ENCODE peak calls at places on chromosomes 16 and 17, in six cellular contexts. One of them, this sample, is unnamed. For H3K4me1, the result is how much of the 10 kb centered on the place peaks cover.

GRCh38 chr16:76607317-76607716 is 330.1 kb downstream of the CNTNAP4 start:
- DNase-seq in H1: no peak
- DNase-seq in trophoblast cell: no peak
- DNase-seq in mesenchymal stem cell: no peak
- DNase-seq in neuronal stem cell: no peak
- DNase-seq in IMR-90: no peak
- DNase-seq in this sample: no peak

GRCh38 chr17:73436966-73437365 is 125.2 kb upstream of the CDC42EP4 start:
- DNase-seq in IMR-90: peak
- DNase-seq in H1: no peak
- DNase-seq in mesenchymal stem cell: peak
- DNase-seq in neuronal stem cell: no peak
- DNase-seq in trophoblast cell: no peak
- DNase-seq in this sample: no peak

GRCh38 chr16:11118479-11118878 is 137.5 kb downstream of the SOCS1 start:
- DNase-seq in mesenchymal stem cell: peak
- DNase-seq in H1: no peak
- DNase-seq in IMR-90: peak
- DNase-seq in trophoblast cell: no peak
- DNase-seq in neuronal stem cell: no peak
- DNase-seq in this sample: no peak

GRCh38 chr16:61150351-61150750 is 885.9 kb downstream of the CDH8 start:
- DNase-seq in H1: no peak
- DNase-seq in IMR-90: no peak
- DNase-seq in neuronal stem cell: no peak
- DNase-seq in trophoblast cell: no peak
- DNase-seq in mesenchymal stem cell: no peak
- DNase-seq in this sample: no peak

GRCh38 chr16:30395155-30395991 is at the start of gene ZNF48:
- DNase-seq in neuronal stem cell: peak
- DNase-seq in H1: no peak
- DNase-seq in IMR-90: peak
- DNase-seq in trophoblast cell: peak
- DNase-seq in mesenchymal stem cell: peak
- DNase-seq in this sample: peak

GRCh38 chr17:1907818-1908698 is 78.3 kb downstream of the RPA1 start:
- DNase-seq in H1: no peak
- DNase-seq in neuronal stem cell: peak
- DNase-seq in trophoblast cell: no peak
- DNase-seq in mesenchymal stem cell: peak
- DNase-seq in IMR-90: peak
- DNase-seq in this sample: peak

GRCh38 chr16:47278571-47278970 is 134.8 kb upstream of the NETO2 start:
- DNase-seq in H1: no peak
- DNase-seq in trophoblast cell: no peak
- DNase-seq in mesenchymal stem cell: no peak
- DNase-seq in IMR-90: no peak
- DNase-seq in neuronal stem cell: no peak
- DNase-seq in this sample: no peak

GRCh38 chr17:32495347-32496253 is 8.8 kb downstream of the CDK5R1 start:
- DNase-seq in trophoblast cell: no peak
- DNase-seq in H1: no peak
- DNase-seq in mesenchymal stem cell: no peak
- DNase-seq in IMR-90: peak
- DNase-seq in neuronal stem cell: no peak
- DNase-seq in this sample: no peak

GRCh38 chr17:66865151-66865550 is 30.2 kb downstream of the CACNG5 start:
- DNase-seq in mesenchymal stem cell: no peak
- DNase-seq in trophoblast cell: no peak
- DNase-seq in IMR-90: peak
- DNase-seq in H1: no peak
- DNase-seq in neuronal stem cell: no peak
- DNase-seq in this sample: no peak

GRCh38 chr17:39641883-39642282 is 4.9 kb downstream of the STARD3 start:
- DNase-seq in mesenchymal stem cell: no peak
- DNase-seq in IMR-90: no peak
- DNase-seq in neuronal stem cell: no peak
- DNase-seq in trophoblast cell: no peak
- DNase-seq in H1: no peak
- DNase-seq in this sample: no peak

GRCh38 chr17:75240394-75241142 is 20.8 kb downstream of the GGA3 start:
- DNase-seq in IMR-90: peak
- DNase-seq in trophoblast cell: peak
- DNase-seq in mesenchymal stem cell: peak
- DNase-seq in neuronal stem cell: peak
- DNase-seq in H1: no peak
- DNase-seq in this sample: peak

GRCh38 chr17:72717676-72718075 is 374.8 kb downstream of the SLC39A11 start:
- DNase-seq in H1: no peak
- DNase-seq in IMR-90: no peak
- DNase-seq in trophoblast cell: peak
- DNase-seq in neuronal stem cell: no peak
- DNase-seq in mesenchymal stem cell: no peak
- DNase-seq in this sample: no peak

GRCh38 chr17:47806913-47807255 is 14.7 kb downstream of the OSBPL7 start:
- DNase-seq in trophoblast cell: no peak
- DNase-seq in IMR-90: no peak
- DNase-seq in neuronal stem cell: no peak
- DNase-seq in mesenchymal stem cell: no peak
- DNase-seq in H1: no peak
- DNase-seq in this sample: peak

GRCh38 chr16:82793550-82794244 is 166.9 kb downstream of the CDH13 start:
- DNase-seq in H1: no peak
- DNase-seq in IMR-90: no peak
- DNase-seq in mesenchymal stem cell: no peak
- DNase-seq in neuronal stem cell: no peak
- DNase-seq in trophoblast cell: no peak
- DNase-seq in this sample: no peak

GRCh38 chr16:78659668-78660217 is 560.3 kb downstream of the WWOX start:
- DNase-seq in H1: no peak
- DNase-seq in IMR-90: no peak
- DNase-seq in trophoblast cell: no peak
- DNase-seq in neuronal stem cell: no peak
- DNase-seq in mesenchymal stem cell: no peak
- DNase-seq in this sample: no peak

GRCh38 chr16:8931864-8932263 is 31.8 kb downstream of the USP7 start:
- DNase-seq in trophoblast cell: no peak
- DNase-seq in H1: no peak
- DNase-seq in IMR-90: peak
- DNase-seq in mesenchymal stem cell: peak
- DNase-seq in neuronal stem cell: peak
- DNase-seq in this sample: peak

GRCh38 chr17:68693466-68693865 is 92.3 kb upstream of the FAM20A start:
- DNase-seq in trophoblast cell: no peak
- DNase-seq in IMR-90: no peak
- DNase-seq in neuronal stem cell: no peak
- DNase-seq in mesenchymal stem cell: no peak
- DNase-seq in H1: no peak
- DNase-seq in this sample: no peak

GRCh38 chr16:73878616-73879015 is 418.0 kb upstream of the PSMD7 start:
- DNase-seq in mesenchymal stem cell: peak
- DNase-seq in neuronal stem cell: no peak
- DNase-seq in IMR-90: peak
- DNase-seq in trophoblast cell: peak
- DNase-seq in H1: no peak
- DNase-seq in this sample: no peak

GRCh38 chr17:7803981-7804380 is 30.0 kb upstream of the KDM6B start:
- DNase-seq in trophoblast cell: no peak
- DNase-seq in H1: no peak
- DNase-seq in IMR-90: no peak
- DNase-seq in neuronal stem cell: no peak
- DNase-seq in mesenchymal stem cell: no peak
- DNase-seq in this sample: peak

GRCh38 chr16:1518626-1519135 is 14.8 kb upstream of the TMEM204 start:
- DNase-seq in neuronal stem cell: no peak
- DNase-seq in IMR-90: no peak
- DNase-seq in H1: no peak
- DNase-seq in mesenchymal stem cell: no peak
- DNase-seq in trophoblast cell: no peak
- DNase-seq in this sample: no peak

GRCh38 chr16:20310421-20311395 is 16.6 kb downstream of the GP2 start:
- DNase-seq in H1: no peak
- DNase-seq in mesenchymal stem cell: no peak
- DNase-seq in IMR-90: no peak
- DNase-seq in neuronal stem cell: no peak
- DNase-seq in trophoblast cell: no peak
- DNase-seq in this sample: no peak

GRCh38 chr16:20313741-20314140 is 13.6 kb downstream of the GP2 start:
- DNase-seq in neuronal stem cell: no peak
- DNase-seq in trophoblast cell: no peak
- DNase-seq in H1: no peak
- DNase-seq in mesenchymal stem cell: no peak
- DNase-seq in IMR-90: no peak
- DNase-seq in this sample: no peak

GRCh38 chr16:20309786-20310185 is 17.5 kb downstream of the GP2 start:
- DNase-seq in neuronal stem cell: no peak
- DNase-seq in IMR-90: no peak
- DNase-seq in H1: no peak
- DNase-seq in mesenchymal stem cell: no peak
- DNase-seq in trophoblast cell: no peak
- DNase-seq in this sample: no peak

GRCh38 chr16:20308801-20309590 is 18.3 kb downstream of the GP2 start:
- DNase-seq in IMR-90: no peak
- DNase-seq in neuronal stem cell: no peak
- DNase-seq in H1: no peak
- DNase-seq in trophoblast cell: no peak
- DNase-seq in mesenchymal stem cell: no peak
- DNase-seq in this sample: no peak

GRCh38 chr16:20311548-20311947 is 15.8 kb downstream of the GP2 start:
- DNase-seq in neuronal stem cell: no peak
- DNase-seq in H1: no peak
- DNase-seq in mesenchymal stem cell: no peak
- DNase-seq in IMR-90: no peak
- DNase-seq in trophoblast cell: no peak
- DNase-seq in this sample: no peak
- H3K14ac ChIP-seq in neuronal stem cell: no peak
- H3K14ac ChIP-seq in H1: no peak
- H3K14ac ChIP-seq in mesenchymal stem cell: no peak
- H3K14ac ChIP-seq in IMR-90: no peak
- H3K14ac ChIP-seq in trophoblast cell: no peak
- H3K14ac ChIP-seq in this sample: no peak

DNA sequence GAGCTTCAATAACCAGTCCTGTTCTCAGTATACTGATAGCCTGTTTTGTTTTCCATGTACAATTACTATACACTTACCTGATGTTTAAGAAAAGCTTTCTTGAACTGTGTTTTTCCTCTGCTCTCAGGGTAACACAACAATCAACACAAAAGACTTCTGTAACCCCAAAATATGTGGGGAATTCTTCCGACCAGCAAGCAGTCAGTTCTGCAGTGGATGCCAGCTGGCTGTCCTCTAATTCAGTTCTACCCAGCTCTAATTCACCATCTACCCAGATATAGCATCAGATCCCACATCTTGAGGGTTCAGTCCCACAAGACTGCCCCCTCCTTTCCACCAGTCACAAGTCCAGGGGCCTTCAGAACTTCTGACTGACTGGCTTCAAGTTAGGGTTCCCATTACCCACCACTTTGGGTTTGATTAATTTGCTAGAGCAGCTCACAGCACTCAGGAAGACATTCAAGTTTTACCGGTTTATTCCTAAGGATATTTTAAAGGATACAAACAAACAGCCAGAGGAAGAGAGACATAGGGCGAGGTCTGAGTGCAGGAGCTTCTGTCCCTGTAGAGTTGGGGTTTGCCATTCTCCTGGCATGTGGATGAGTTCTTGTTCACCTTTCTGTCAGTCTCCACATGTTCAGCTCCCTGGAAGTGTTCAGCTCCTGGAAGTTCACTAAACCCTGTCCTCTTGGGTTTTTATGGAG is 178.2 kb downstream of the CHD9 start:
- DNase-seq in trophoblast cell: no peak
- DNase-seq in H1: no peak
- DNase-seq in IMR-90: no peak
- DNase-seq in mesenchymal stem cell: no peak
- DNase-seq in neuronal stem cell: no peak
- DNase-seq in this sample: no peak
- H3K4me1 ChIP-seq in trophoblast cell: under half
- H3K4me1 ChIP-seq in H1: under half
- H3K4me1 ChIP-seq in IMR-90: under half
- H3K4me1 ChIP-seq in mesenchymal stem cell: under half
- H3K4me1 ChIP-seq in neuronal stem cell: under half
- H3K4me1 ChIP-seq in this sample: under half

GRCh38 chr17:82940226-82941020 is 100.6 kb upstream of the ZNF750 start:
- DNase-seq in neuronal stem cell: no peak
- DNase-seq in H1: no peak
- DNase-seq in mesenchymal stem cell: no peak
- DNase-seq in IMR-90: no peak
- DNase-seq in trophoblast cell: no peak
- DNase-seq in this sample: no peak
- H3K14ac ChIP-seq in neuronal stem cell: peak
- H3K14ac ChIP-seq in H1: no peak
- H3K14ac ChIP-seq in mesenchymal stem cell: no peak
- H3K14ac ChIP-seq in IMR-90: no peak
- H3K14ac ChIP-seq in trophoblast cell: no peak
- H3K14ac ChIP-seq in this sample: no peak

GRCh38 chr17:57915532-57915931 is 39.7 kb downstream of the CUEDC1 start:
- DNase-seq in trophoblast cell: no peak
- DNase-seq in H1: no peak
- DNase-seq in mesenchymal stem cell: no peak
- DNase-seq in neuronal stem cell: no peak
- DNase-seq in IMR-90: peak
- DNase-seq in this sample: no peak

GRCh38 chr17:57911834-57912673 is 43.2 kb downstream of the CUEDC1 start:
- DNase-seq in mesenchymal stem cell: no peak
- DNase-seq in trophoblast cell: no peak
- DNase-seq in H1: no peak
- DNase-seq in neuronal stem cell: peak
- DNase-seq in IMR-90: no peak
- DNase-seq in this sample: peak

GRCh38 chr17:57914274-57915147 is 40.7 kb downstream of the CUEDC1 start:
- DNase-seq in neuronal stem cell: no peak
- DNase-seq in IMR-90: no peak
- DNase-seq in mesenchymal stem cell: no peak
- DNase-seq in H1: no peak
- DNase-seq in trophoblast cell: no peak
- DNase-seq in this sample: no peak

GRCh38 chr17:57915980-57916757 is 39.0 kb downstream of the CUEDC1 start:
- DNase-seq in neuronal stem cell: peak
- DNase-seq in mesenchymal stem cell: no peak
- DNase-seq in IMR-90: peak
- DNase-seq in trophoblast cell: no peak
- DNase-seq in H1: no peak
- DNase-seq in this sample: peak

DNA sequence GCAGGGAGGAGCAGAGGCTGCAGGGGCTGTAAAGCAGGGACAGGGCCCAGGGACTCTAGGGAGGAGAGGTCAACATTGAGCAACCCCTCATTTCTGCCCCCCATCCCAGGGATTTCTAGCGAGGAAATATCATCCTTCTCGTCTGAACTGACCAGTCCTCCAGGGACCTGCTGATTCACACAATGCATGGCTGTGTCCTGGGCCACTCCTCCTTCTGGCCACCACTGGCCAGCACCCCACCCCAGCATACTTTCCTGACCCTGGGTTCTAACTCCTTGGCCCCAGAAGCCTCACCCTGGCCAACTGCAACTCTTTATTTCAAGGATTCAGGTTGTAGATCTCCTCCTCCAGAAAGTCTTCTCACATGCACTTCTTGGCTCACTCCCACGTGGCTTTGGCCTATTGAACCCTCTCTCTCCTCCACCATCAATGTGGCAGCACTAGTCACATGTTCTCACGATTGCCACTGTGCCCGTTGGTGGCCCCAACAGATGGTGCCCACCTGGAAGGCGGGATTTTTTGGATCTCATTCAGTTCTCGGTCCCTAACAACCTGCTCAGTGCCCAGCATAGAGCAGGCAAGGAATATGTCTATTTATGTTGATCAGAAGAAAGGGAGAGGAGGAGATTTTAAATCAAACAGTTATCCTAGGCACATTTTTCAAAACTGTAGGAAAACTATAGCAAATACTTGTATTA is 41.5 kb downstream of the CUEDC1 start:
- DNase-seq in neuronal stem cell: no peak
- DNase-seq in mesenchymal stem cell: no peak
- DNase-seq in trophoblast cell: no peak
- DNase-seq in H1: no peak
- DNase-seq in IMR-90: no peak
- DNase-seq in this sample: no peak
- H3K4me1 ChIP-seq in neuronal stem cell: half or more
- H3K4me1 ChIP-seq in mesenchymal stem cell: under half
- H3K4me1 ChIP-seq in trophoblast cell: under half
- H3K4me1 ChIP-seq in H1: under half
- H3K4me1 ChIP-seq in IMR-90: under half
- H3K4me1 ChIP-seq in this sample: under half

This sample was measured in H9.